ENCODE peak calls at places on chromosomes 1 and 21, in eight cellular contexts. X is left lung; Q is NAMALWA; E is activated naive CD4-positive, alpha-beta T cell treated with anti-CD3 and anti-CD28 coated beads, Interleukin-2, amount 10 ng/mL, durations not matched to agents 7 days and 5 days; N is activated CD8-positive, alpha-beta memory T cell treated with anti-CD3 and anti-CD28 coated beads for 24 hours; Y is NCI-H1092 treated with DMSO at 0.1 percent for 48 hours; G is upper lobe of right lung; V is cerebellar cortex. K is an unnamed sample.

GRCh38 chr1:109969430-109969829 is 15.1 kb upstream of the AHCYL1 start:
- DNase-seq in X (no peak), Q (no peak), E (no peak), N (no peak), Y (no peak), G (no peak), V (no peak), K (no peak)

GRCh38 chr1:8061210-8061609 is 35.1 kb upstream of the ERRFI1 start:
- DNase-seq in X (peak; percentile 45), Q (no peak), E (no peak), N (no peak), Y (no peak), G (no peak), V (no peak), K (no peak)

GRCh38 chr21:44054710-44055109 is 42.6 kb downstream of the TRAPPC10 start:
- DNase-seq in X (no peak), Q (no peak), E (no peak), N (no peak), Y (no peak), G (no peak), V (no peak), K (no peak)

GRCh38 chr1:226034482-226034881 is 28.0 kb upstream of the H3-3A start:
- DNase-seq in X (peak; percentile 87), Q (no peak), E (no peak), N (no peak), Y (no peak), G (peak; percentile 85), V (peak; percentile 96), K (no peak)

GRCh38 chr1:43776043-43776761 is 68.9 kb downstream of the ST3GAL3 start:
- DNase-seq in X (no peak), Q (no peak), E (no peak), N (no peak), Y (no peak), G (no peak), V (no peak), K (no peak)

GRCh38 chr1:50279622-50280320 is 143.5 kb downstream of the DMRTA2 start:
- DNase-seq in X (no peak), Q (peak; percentile 27), E (peak; percentile 28), N (no peak), Y (no peak), G (no peak), V (no peak), K (no peak)

GRCh38 chr1:1577367-1578011 is 2.8 kb upstream of the SSU72 start:
- DNase-seq in X (no peak), Q (no peak), E (no peak), N (no peak), Y (no peak), G (no peak), V (no peak), K (no peak)

GRCh38 chr1:174764186-174764585 is 235.6 kb upstream of the CACYBP start:
- DNase-seq in X (no peak), Q (no peak), E (no peak), N (no peak), Y (no peak), G (no peak), V (no peak), K (no peak)

GRCh38 chr1:59020151-59020997 is 236.5 kb upstream of the JUN start:
- DNase-seq in X (peak; percentile 66), Q (peak; percentile 68), E (peak; percentile 67), N (peak; percentile 74), Y (no peak), G (no peak), V (no peak), K (peak; percentile 40)

GRCh38 chr21:22728091-22728490 is 1729.9 kb downstream of the NCAM2 start:
- DNase-seq in X (no peak), Q (no peak), E (no peak), N (no peak), Y (no peak), G (no peak), V (no peak), K (no peak)

GRCh38 chr1:6001992-6002576 is 9.9 kb upstream of the NPHP4 start:
- DNase-seq in X (peak; percentile 27), Q (peak; percentile 67), E (no peak), N (no peak), Y (peak; percentile 98), G (peak; percentile 64), V (no peak), K (no peak)

GRCh38 chr1:45442272-45442671 is 48.7 kb downstream of the TESK2 start:
- DNase-seq in X (no peak), Q (no peak), E (no peak), N (no peak), Y (no peak), G (no peak), V (no peak), K (no peak)

GRCh38 chr1:154707901-154708514 is 100.0 kb upstream of the ADAR start:
- DNase-seq in X (no peak), Q (no peak), E (no peak), N (no peak), Y (no peak), G (no peak), V (no peak), K (no peak)

GRCh38 chr1:66434096-66434495 is 99.9 kb upstream of the SGIP1 start:
- DNase-seq in X (no peak), Q (no peak), E (no peak), N (no peak), Y (no peak), G (no peak), V (no peak), K (no peak)

GRCh38 chr1:192516776-192517297 is 58.7 kb upstream of the RGS1 start:
- DNase-seq in X (no peak), Q (peak; percentile 93), E (peak; percentile 59), N (no peak), Y (no peak), G (no peak), V (peak; percentile 29), K (no peak)

GRCh38 chr21:45513003-45513706 is 29.1 kb downstream of the SLC19A1 start:
- DNase-seq in X (peak; percentile 74), Q (no peak), E (no peak), N (no peak), Y (no peak), G (peak; percentile 82), V (no peak), K (no peak)

GRCh38 chr1:225554216-225554812 is 98.6 kb downstream of the ENAH start:
- DNase-seq in X (no peak), Q (peak; percentile 65), E (no peak), N (no peak), Y (peak; percentile 33), G (no peak), V (peak; percentile 44), K (no peak)

GRCh38 chr1:115564201-115564600 is 77.6 kb upstream of the VANGL1 start:
- DNase-seq in X (no peak), Q (no peak), E (no peak), N (no peak), Y (no peak), G (no peak), V (no peak), K (no peak)

GRCh38 chr1:42152119-42152518 is 1.1 kb upstream of the GUCA2B start:
- DNase-seq in X (no peak), Q (no peak), E (no peak), N (no peak), Y (no peak), G (peak; percentile 51), V (no peak), K (no peak)

GRCh38 chr1:150187560-150187931 is 37.8 kb downstream of the PLEKHO1 start:
- DNase-seq in X (no peak), Q (no peak), E (no peak), N (no peak), Y (no peak), G (no peak), V (peak; percentile 67), K (no peak)